ENCODE peak calls at places on chromosomes 3 and 15, in seven cellular contexts. A is fibroblast of the aortic adventitia; C is CD4-positive, CD25-positive, alpha-beta regulatory T cell; T is H4; U is fibroblast of mammary gland; Q is neural progenitor cell; H is esophagus muscularis mucosa. Y is an unnamed sample.

GRCh38 chr3:42732829-42733459 is 30.3 kb upstream of the HHATL start:
- DNase-seq in A (no peak), C (no peak), T (no peak), U (no peak), Q (no peak), H (no peak), Y (no peak)

GRCh38 chr15:52427804-52428203 is 100.9 kb downstream of the MYO5A start:
- DNase-seq in A (peak), C (no peak), T (no peak), U (peak), Q (peak), H (no peak), Y (peak)

GRCh38 chr3:144381607-144382006 is 410.0 kb downstream of the DIPK2A start:
- DNase-seq in A (no peak), C (no peak), T (no peak), U (no peak), Q (no peak), H (no peak), Y (no peak)

GRCh38 chr15:70512772-70513362 is 250.5 kb downstream of the UACA start:
- DNase-seq in A (peak), C (peak), T (peak), U (peak), Q (peak), H (no peak), Y (no peak)

GRCh38 chr3:177574232-177574856 is 377.1 kb upstream of the TBL1XR1 start:
- DNase-seq in A (peak), C (no peak), T (peak), U (peak), Q (peak), H (no peak), Y (no peak)

GRCh38 chr3:89232155-89232554 is 124.7 kb downstream of the EPHA3 start:
- DNase-seq in A (no peak), C (no peak), T (no peak), U (no peak), Q (no peak), H (no peak), Y (no peak)

GRCh38 chr3:18438586-18438985 is 13.4 kb upstream of the SATB1 start:
- DNase-seq in A (no peak), C (peak), T (no peak), U (no peak), Q (no peak), H (no peak), Y (no peak)

GRCh38 chr15:43441316-43441715 is 51.6 kb downstream of the TP53BP1 start:
- DNase-seq in A (peak), C (peak), T (peak), U (peak), Q (no peak), H (no peak), Y (no peak)

GRCh38 chr3:139537325-139537724 is 2.2 kb downstream of the RBP1 start:
- DNase-seq in A (peak), C (no peak), T (no peak), U (peak), Q (no peak), H (no peak), Y (no peak)

GRCh38 chr3:185778821-185779220 is 46.0 kb downstream of the IGF2BP2 start:
- DNase-seq in A (no peak), C (no peak), T (no peak), U (no peak), Q (no peak), H (no peak), Y (no peak)

GRCh38 chr3:141253811-141254210 is 22.2 kb downstream of the PXYLP1 start:
- DNase-seq in A (no peak), C (no peak), T (no peak), U (no peak), Q (no peak), H (no peak), Y (no peak)

GRCh38 chr15:42402806-42403205 is 43.5 kb downstream of the CAPN3 start:
- DNase-seq in A (no peak), C (no peak), T (no peak), U (no peak), Q (no peak), H (no peak), Y (no peak)

GRCh38 chr3:90035643-90036042 is 928.2 kb downstream of the EPHA3 start:
- DNase-seq in A (no peak), C (no peak), T (no peak), U (no peak), Q (no peak), H (no peak), Y (no peak)

GRCh38 chr3:177358968-177359600 is 161.8 kb upstream of the TBL1XR1 start:
- DNase-seq in A (peak), C (no peak), T (peak), U (no peak), Q (peak), H (no peak), Y (peak)

GRCh38 chr3:120017692-120018091 is 76.6 kb downstream of the GSK3B start:
- DNase-seq in A (no peak), C (no peak), T (no peak), U (no peak), Q (no peak), H (no peak), Y (no peak)

GRCh38 chr3:197397812-197398211 is 99.4 kb upstream of the DLG1 start:
- DNase-seq in A (no peak), C (no peak), T (no peak), U (no peak), Q (no peak), H (no peak), Y (no peak)

GRCh38 chr15:96365781-96366525 is 35.5 kb downstream of the NR2F2 start:
- DNase-seq in A (no peak), C (no peak), T (no peak), U (no peak), Q (peak), H (no peak), Y (no peak)

Y was measured in gastrocnemius medialis.